ENCODE peak calls at places on chromosomes 16 and 17, in nine cellular contexts. E is heart right ventricle, A is cerebellum, O is GM04503, F is body of pancreas, N is EH, Z is A172, C is EL, K is pancreas. P is an unnamed sample.

GRCh38 chr16:14641206-14641605 is 8.5 kb downstream of the BFAR start:
- DNase-seq in E (no peak), A (no peak), O (no peak), F (no peak), N (no peak), Z (no peak), C (no peak), K (no peak), P (no peak)

GRCh38 chr17:82390860-82391435 is 19.4 kb downstream of the UTS2R start:
- DNase-seq in E (no peak), A (no peak), O (no peak), F (no peak), N (no peak), Z (no peak), C (no peak), K (no peak), P (no peak)

GRCh38 chr17:59746849-59747445 is 39.5 kb downstream of the VMP1 start:
- DNase-seq in E (no peak), A (peak), O (no peak), F (no peak), N (peak), Z (peak), C (peak), K (no peak), P (no peak)

GRCh38 chr17:60442271-60443201 is 20.2 kb downstream of the CHCT1 start:
- DNase-seq in E (no peak), A (no peak), O (no peak), F (no peak), N (peak), Z (peak), C (peak), K (no peak), P (no peak)

GRCh38 chr17:73194514-73195222 is 1.8 kb downstream of the COG1 start:
- DNase-seq in E (no peak), A (no peak), O (no peak), F (no peak), N (peak), Z (peak), C (peak), K (no peak), P (no peak)

GRCh38 chr17:59342681-59343127 is 11.2 kb downstream of the YPEL2 start:
- DNase-seq in E (no peak), A (no peak), O (no peak), F (no peak), N (no peak), Z (no peak), C (no peak), K (no peak), P (no peak)

GRCh38 chr16:11675561-11676511 is 7.6 kb downstream of the SNN start:
- DNase-seq in E (no peak), A (peak), O (no peak), F (peak), N (no peak), Z (peak), C (no peak), K (peak), P (no peak)

GRCh38 chr16:89357055-89357454 is 133.3 kb downstream of the ANKRD11 start:
- DNase-seq in E (no peak), A (no peak), O (no peak), F (no peak), N (no peak), Z (no peak), C (no peak), K (no peak), P (peak)

GRCh38 chr16:74872302-74872701 is 97.7 kb upstream of the FA2H start:
- DNase-seq in E (no peak), A (no peak), O (no peak), F (no peak), N (no peak), Z (no peak), C (no peak), K (no peak), P (no peak)

GRCh38 chr16:3594316-3595109 is 16.9 kb downstream of the SLX4 start:
- DNase-seq in E (no peak), A (no peak), O (no peak), F (no peak), N (no peak), Z (no peak), C (no peak), K (no peak), P (no peak)

GRCh38 chr16:8887952-8888560 is 5.9 kb downstream of the LITAFD start:
- DNase-seq in E (peak), A (peak), O (no peak), F (peak), N (peak), Z (peak), C (peak), K (no peak), P (no peak)

GRCh38 chr16:89072216-89073130 is 21.2 kb upstream of the ACSF3 start:
- DNase-seq in E (peak), A (no peak), O (no peak), F (no peak), N (peak), Z (no peak), C (no peak), K (no peak), P (no peak)

GRCh38 chr17:30427611-30428010 is 48.9 kb downstream of the CPD start:
- DNase-seq in E (no peak), A (no peak), O (no peak), F (no peak), N (no peak), Z (no peak), C (no peak), K (no peak), P (no peak)

GRCh38 chr17:82678265-82678891 is 20.1 kb downstream of the RAB40B start:
- DNase-seq in E (no peak), A (no peak), O (no peak), F (no peak), N (no peak), Z (no peak), C (no peak), K (no peak), P (no peak)

GRCh38 chr17:49353607-49354006 is 8.4 kb downstream of the ZNF652 start:
- DNase-seq in E (no peak), A (no peak), O (no peak), F (no peak), N (no peak), Z (no peak), C (no peak), K (no peak), P (no peak)

GRCh38 chr16:24977673-24978065 is 37.5 kb downstream of the ARHGAP17 start:
- DNase-seq in E (no peak), A (no peak), O (no peak), F (no peak), N (peak), Z (peak), C (peak), K (no peak), P (no peak)

GRCh38 chr16:81005644-81006471 is 827 bp downstream of the CMC2 start:
- DNase-seq in E (peak), A (no peak), O (no peak), F (no peak), N (no peak), Z (no peak), C (peak), K (peak), P (no peak)

GRCh38 chr16:84985079-84986065 is 26.0 kb downstream of the ZDHHC7 start:
- DNase-seq in E (no peak), A (no peak), O (peak), F (no peak), N (peak), Z (peak), C (peak), K (no peak), P (no peak)

GRCh38 chr17:37494401-37494831 is 4.7 kb downstream of the DUSP14 start:
- DNase-seq in E (no peak), A (no peak), O (no peak), F (no peak), N (peak), Z (no peak), C (peak), K (no peak), P (no peak)

P was measured in T-helper 2 cell treated with Interferon-gamma antibody and Interleukin-4, amounts not matched to agents 5 μg/mL and 100 μg/mL, for 36 hours.